ENCODE peak calls at places on chromosomes 4 and X, in nine cellular contexts. D is stomach, R is A549, P is upper lobe of left lung, F is sigmoid colon, T is tibial nerve, V is K562, G is ovary, C is HepG2. N is an unnamed sample.

GRCh38 chrX:79161655-79162054 is 17.2 kb downstream of the GPR174 start:
- DNase-seq in D (no peak), R (no peak), P (no peak), F (no peak), T (no peak), V (no peak), G (no peak), C (no peak), N (no peak)

GRCh38 chr4:16516796-16517413 is 290.6 kb upstream of the TAPT1 start:
- DNase-seq in D (peak), R (no peak), P (no peak), F (no peak), T (peak), V (no peak), G (peak), C (no peak), N (no peak)

GRCh38 chr4:120923201-120923522 is 636 bp upstream of the PRDM5 start:
- DNase-seq in D (no peak), R (no peak), P (no peak), F (no peak), T (no peak), V (no peak), G (no peak), C (no peak), N (no peak)

GRCh38 chrX:154417157-154417556 is 5.8 kb downstream of the TAFAZZIN start:
- DNase-seq in D (no peak), R (no peak), P (no peak), F (no peak), T (no peak), V (no peak), G (no peak), C (no peak), N (no peak)

GRCh38 chr4:24433515-24434192 is 150.7 kb downstream of the DHX15 start:
- DNase-seq in D (no peak), R (no peak), P (no peak), F (no peak), T (no peak), V (no peak), G (no peak), C (no peak), N (no peak)

GRCh38 chr4:99117876-99118693 is 26.0 kb downstream of the ADH4 start:
- DNase-seq in D (no peak), R (no peak), P (no peak), F (no peak), T (no peak), V (no peak), G (no peak), C (peak), N (no peak)

GRCh38 chr4:57501715-57502114 is 391.5 kb upstream of the IGFBP7 start:
- DNase-seq in D (no peak), R (peak), P (no peak), F (no peak), T (no peak), V (no peak), G (no peak), C (no peak), N (no peak)

GRCh38 chr4:80219301-80220025 is 22.2 kb downstream of the PRDM8 start:
- DNase-seq in D (no peak), R (no peak), P (no peak), F (no peak), T (no peak), V (no peak), G (no peak), C (no peak), N (no peak)

GRCh38 chr4:152385551-152385950 is 150.3 kb downstream of the FBXW7 start:
- DNase-seq in D (no peak), R (no peak), P (no peak), F (no peak), T (no peak), V (no peak), G (no peak), C (no peak), N (no peak)

GRCh38 chr4:600850-601515 is 24.4 kb upstream of the PDE6B start:
- DNase-seq in D (no peak), R (no peak), P (no peak), F (no peak), T (no peak), V (peak), G (no peak), C (no peak), N (no peak)

GRCh38 chrX:125395626-125396025 is 76.0 kb downstream of the TEX13C start:
- DNase-seq in D (no peak), R (no peak), P (no peak), F (no peak), T (no peak), V (no peak), G (no peak), C (no peak), N (no peak)

GRCh38 chr4:40525811-40526598 is 103.7 kb downstream of the RBM47 start:
- DNase-seq in D (peak), R (peak), P (no peak), F (no peak), T (peak), V (peak), G (peak), C (no peak), N (no peak)

GRCh38 chr4:53704329-53704728 is 113.0 kb upstream of the LNX1 start:
- DNase-seq in D (no peak), R (no peak), P (no peak), F (no peak), T (no peak), V (no peak), G (no peak), C (no peak), N (no peak)

GRCh38 chr4:136121431-136121830 is 1410.9 kb downstream of the PCDH18 start:
- DNase-seq in D (no peak), R (no peak), P (no peak), F (no peak), T (no peak), V (no peak), G (no peak), C (no peak), N (no peak)

GRCh38 chr4:52657630-52658501 is 1.2 kb downstream of the USP46 start:
- DNase-seq in D (peak), R (no peak), P (peak), F (peak), T (peak), V (peak), G (peak), C (no peak), N (no peak)

GRCh38 chr4:144701683-144702233 is 55.8 kb downstream of the HHIP start:
- DNase-seq in D (no peak), R (no peak), P (no peak), F (no peak), T (no peak), V (no peak), G (no peak), C (no peak), N (no peak)

GRCh38 chr4:183444953-183445543 is 612 bp downstream of the CDKN2AIP start:
- DNase-seq in D (peak), R (peak), P (peak), F (peak), T (peak), V (no peak), G (no peak), C (no peak), N (peak)

GRCh38 chrX:39331062-39331704 is 529.9 kb downstream of the MID1IP1 start:
- DNase-seq in D (no peak), R (no peak), P (no peak), F (no peak), T (no peak), V (no peak), G (no peak), C (no peak), N (no peak)

GRCh38 chrX:39335447-39336235 is 534.4 kb downstream of the MID1IP1 start:
- DNase-seq in D (no peak), R (no peak), P (no peak), F (no peak), T (peak), V (no peak), G (no peak), C (no peak), N (no peak)

GRCh38 chrX:39337461-39337860 is 536.2 kb downstream of the MID1IP1 start:
- DNase-seq in D (no peak), R (no peak), P (no peak), F (no peak), T (no peak), V (no peak), G (peak), C (no peak), N (no peak)

GRCh38 chrX:39338583-39338982 is 537.3 kb downstream of the MID1IP1 start:
- DNase-seq in D (no peak), R (no peak), P (no peak), F (no peak), T (no peak), V (no peak), G (no peak), C (no peak), N (no peak)

GRCh38 chrX:39336709-39337294 is 535.5 kb downstream of the MID1IP1 start:
- DNase-seq in D (no peak), R (no peak), P (no peak), F (peak), T (peak), V (no peak), G (peak), C (no peak), N (no peak)
- TF ChIP-seq EP300 in D (no peak), R (no peak), P (peak), F (no peak), T (peak), V (no peak), G (no peak), C (no peak), N (no peak)

GRCh38 chr4:47466061-47466785 is 2.7 kb upstream of the COMMD8 start:
- DNase-seq in D (no peak), R (no peak), P (no peak), F (no peak), T (no peak), V (no peak), G (no peak), C (no peak), N (no peak)
- TF ChIP-seq EP300 in D (no peak), R (no peak), P (no peak), F (no peak), T (no peak), V (no peak), G (no peak), C (no peak), N (no peak)

DNA sequence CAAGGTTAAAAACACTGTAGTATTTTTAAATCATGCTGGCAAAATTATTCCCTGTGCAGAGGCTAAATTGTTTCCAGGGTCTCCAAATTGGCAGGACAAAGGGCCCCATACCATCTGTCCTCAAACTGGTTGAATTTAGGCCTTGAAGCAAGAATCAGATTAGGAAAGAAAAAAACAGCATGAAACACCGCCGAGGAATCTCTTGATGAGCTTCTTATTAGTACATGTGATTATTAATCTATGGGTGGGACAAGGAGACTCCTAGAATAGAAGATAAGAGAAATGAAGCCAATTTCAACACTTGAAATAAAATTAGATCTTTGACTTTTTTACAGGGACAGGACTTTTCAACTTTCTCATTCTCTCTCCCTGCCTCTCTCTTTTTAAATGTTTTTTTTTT is 7.1 kb upstream of the CLNK start:
- DNase-seq in D (no peak), R (no peak), P (no peak), F (no peak), T (no peak), V (no peak), G (no peak), C (no peak), N (no peak)
- TF ChIP-seq EP300 in D (no peak), R (no peak), P (no peak), F (no peak), T (no peak), V (no peak), G (no peak), C (no peak), N (no peak)

GRCh38 chrX:108275732-108276131 is 162.5 kb downstream of the COL4A6 start:
- DNase-seq in D (no peak), R (no peak), P (no peak), F (no peak), T (no peak), V (no peak), G (no peak), C (no peak), N (no peak)
- TF ChIP-seq EP300 in D (no peak), R (no peak), P (no peak), F (no peak), T (no peak), V (no peak), G (no peak), C (no peak), N (no peak)

GRCh38 chrX:22795680-22796079 is 204.1 kb upstream of the DDX53 start:
- DNase-seq in D (no peak), R (no peak), P (no peak), F (no peak), T (no peak), V (no peak), G (no peak), C (no peak), N (no peak)

GRCh38 chrX:22803353-22803752 is 196.4 kb upstream of the DDX53 start:
- DNase-seq in D (no peak), R (no peak), P (no peak), F (no peak), T (no peak), V (no peak), G (no peak), C (no peak), N (no peak)

GRCh38 chrX:22800806-22801205 is 199.0 kb upstream of the DDX53 start:
- DNase-seq in D (no peak), R (no peak), P (no peak), F (no peak), T (no peak), V (no peak), G (no peak), C (no peak), N (no peak)

DNA sequence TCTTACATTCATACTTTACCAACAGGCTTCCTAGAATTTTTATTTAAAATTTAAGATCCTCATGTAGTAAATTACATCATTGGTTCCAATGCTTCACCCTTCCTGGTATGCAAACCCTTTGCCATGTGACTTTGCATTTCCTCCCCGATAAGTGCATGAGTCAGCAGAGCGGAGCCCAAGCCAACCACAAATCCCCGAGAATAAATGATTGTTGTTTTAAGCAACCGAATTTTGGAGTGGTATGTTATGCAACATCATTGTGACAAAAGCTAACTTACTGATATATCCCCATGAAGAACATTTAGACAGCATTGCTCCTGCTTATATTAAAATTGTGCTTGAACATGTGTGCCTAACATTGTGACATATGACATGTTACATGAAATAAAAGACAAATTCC is 199.4 kb upstream of the DDX53 start:
- DNase-seq in D (no peak), R (no peak), P (no peak), F (no peak), T (peak), V (no peak), G (no peak), C (no peak), N (no peak)
- TF ChIP-seq EP300 in D (no peak), R (no peak), P (no peak), F (no peak), T (no peak), V (no peak), G (no peak), C (no peak), N (no peak)

GRCh38 chrX:120718969-120719368 is 89.1 kb upstream of the C1GALT1C1 start:
- DNase-seq in D (no peak), R (no peak), P (no peak), F (no peak), T (no peak), V (no peak), G (no peak), C (no peak), N (no peak)
- TF ChIP-seq EP300 in D (no peak), R (no peak), P (no peak), F (no peak), T (no peak), V (no peak), G (no peak), C (no peak), N (no peak)

GRCh38 chr4:101806914-101807313 is 16.4 kb downstream of the BANK1 start:
- DNase-seq in D (no peak), R (no peak), P (no peak), F (no peak), T (no peak), V (no peak), G (no peak), C (no peak), N (no peak)
- TF ChIP-seq EP300 in D (no peak), R (no peak), P (no peak), F (no peak), T (no peak), V (no peak), G (no peak), C (no peak), N (no peak)

DNA sequence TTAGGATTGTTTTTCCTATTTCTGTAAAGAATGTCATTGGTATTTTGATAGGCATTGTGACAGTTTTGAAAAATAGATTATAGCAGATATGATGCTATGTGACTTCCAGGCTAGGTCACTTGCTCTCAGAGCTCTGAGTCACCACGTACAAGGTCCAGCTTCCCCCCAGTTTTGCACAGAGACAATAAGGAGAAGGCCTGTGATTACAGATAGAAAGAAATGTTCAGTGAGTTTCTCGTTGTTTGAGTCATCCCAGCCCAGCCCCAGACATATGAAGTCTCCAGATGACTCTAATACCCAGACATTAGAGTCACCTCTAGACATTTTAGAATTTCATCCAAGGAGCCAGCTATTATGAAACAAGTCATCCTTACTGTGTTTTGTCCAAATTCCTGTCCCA is 57.2 kb downstream of the MFAP3L start:
- DNase-seq in D (no peak), R (peak), P (no peak), F (no peak), T (no peak), V (no peak), G (no peak), C (no peak), N (no peak)
- TF ChIP-seq EP300 in D (no peak), R (peak), P (no peak), F (no peak), T (no peak), V (no peak), G (no peak), C (no peak), N (no peak)

GRCh38 chr4:140133576-140133975 is 20.4 kb downstream of the MAML3 start:
- DNase-seq in D (no peak), R (no peak), P (no peak), F (no peak), T (no peak), V (no peak), G (no peak), C (no peak), N (no peak)
- TF ChIP-seq EP300 in D (no peak), R (no peak), P (no peak), F (no peak), T (no peak), V (no peak), G (no peak), C (no peak), N (no peak)

DNA sequence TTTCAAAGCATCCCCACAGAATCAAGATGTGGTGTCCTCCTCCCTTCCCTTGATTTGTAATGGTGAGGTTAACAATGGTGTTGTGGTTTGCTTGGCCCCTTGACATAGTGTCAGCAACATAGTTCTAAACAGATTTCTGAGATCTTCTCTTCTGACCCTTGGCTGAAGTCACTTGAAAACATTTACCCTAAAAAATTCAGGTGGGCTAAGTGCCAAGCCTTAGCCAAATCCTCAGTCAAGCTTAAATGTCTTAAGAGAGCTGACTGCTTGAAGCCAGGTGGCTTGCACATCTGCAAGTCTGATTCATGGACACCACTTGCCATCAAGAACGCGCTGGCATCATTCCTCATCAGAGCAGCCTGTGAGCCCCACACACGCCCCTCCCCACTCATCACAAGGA is 173.2 kb downstream of the MGST2 start:
- DNase-seq in D (no peak), R (no peak), P (no peak), F (no peak), T (no peak), V (no peak), G (no peak), C (no peak), N (no peak)
- TF ChIP-seq EP300 in D (no peak), R (no peak), P (no peak), F (no peak), T (no peak), V (no peak), G (no peak), C (no peak), N (no peak)